ENCODE peak calls at places on chromosomes 4 and X, in eight cellular contexts. D is heart right ventricle, F is cardiac fibroblast, N is GM12865, V is endothelial cell, X is Calu3, W is spleen, P is AG09319. K is an unnamed sample.

GRCh38 chr4:1321946-1322650 is 24.9 kb upstream of the UVSSA start:
- DNase-seq in D (no peak), F (no peak), N (no peak), V (no peak), X (no peak), W (peak), P (no peak), K (no peak)

GRCh38 chr4:80249144-80249543 is 17.3 kb upstream of the FGF5 start:
- DNase-seq in D (no peak), F (no peak), N (no peak), V (no peak), X (no peak), W (no peak), P (no peak), K (no peak)

GRCh38 chr4:13347517-13348125 is 136.5 kb downstream of the RAB28 start:
- DNase-seq in D (no peak), F (no peak), N (no peak), V (no peak), X (no peak), W (no peak), P (no peak), K (no peak)

GRCh38 chr4:153326513-153326912 is 18.0 kb upstream of the MND1 start:
- DNase-seq in D (no peak), F (peak), N (no peak), V (no peak), X (peak), W (no peak), P (no peak), K (no peak)

GRCh38 chr4:9781343-9782135 is at the start of gene DRD5:
- DNase-seq in D (no peak), F (no peak), N (no peak), V (peak), X (no peak), W (no peak), P (no peak), K (no peak)

GRCh38 chr4:141275834-141276233 is 55.1 kb downstream of the ZNF330 start:
- DNase-seq in D (no peak), F (peak), N (no peak), V (peak), X (no peak), W (no peak), P (peak), K (no peak)

GRCh38 chrX:54978448-54978847 is 15.5 kb downstream of the PFKFB1 start:
- DNase-seq in D (no peak), F (peak), N (no peak), V (no peak), X (no peak), W (no peak), P (no peak), K (no peak)

GRCh38 chr4:176376032-176376614 is 56.4 kb downstream of the SPCS3 start:
- DNase-seq in D (no peak), F (peak), N (peak), V (no peak), X (no peak), W (no peak), P (no peak), K (no peak)

GRCh38 chr4:13208558-13209193 is 275.5 kb downstream of the RAB28 start:
- DNase-seq in D (no peak), F (no peak), N (no peak), V (no peak), X (no peak), W (no peak), P (no peak), K (no peak)

GRCh38 chr4:128811571-128812359 is 2.3 kb downstream of the JADE1 start:
- DNase-seq in D (peak), F (peak), N (peak), V (peak), X (peak), W (peak), P (peak), K (peak)

GRCh38 chr4:86910369-86910768 is 18.1 kb upstream of the C4orf36 start:
- DNase-seq in D (no peak), F (no peak), N (no peak), V (no peak), X (no peak), W (no peak), P (no peak), K (no peak)
- TF ChIP-seq CTCF in D (no peak), F (no peak), N (no peak), V (no peak), X (no peak), W (no peak), P (no peak), K (no peak)

GRCh38 chr4:138576684-138577083 is 334.5 kb upstream of the SLC7A11 start:
- DNase-seq in D (no peak), F (peak), N (peak), V (peak), X (peak), W (no peak), P (peak), K (no peak)
- TF ChIP-seq CTCF in D (no peak), F (peak), N (peak), V (no peak), X (peak), W (no peak), P (peak), K (no peak)

GRCh38 chr4:70954032-70954431 is 39.4 kb upstream of the DCK start:
- DNase-seq in D (no peak), F (no peak), N (no peak), V (no peak), X (no peak), W (no peak), P (no peak), K (no peak)

GRCh38 chr4:70956570-70957210 is 36.8 kb upstream of the DCK start:
- DNase-seq in D (no peak), F (no peak), N (no peak), V (no peak), X (no peak), W (no peak), P (no peak), K (no peak)

DNA sequence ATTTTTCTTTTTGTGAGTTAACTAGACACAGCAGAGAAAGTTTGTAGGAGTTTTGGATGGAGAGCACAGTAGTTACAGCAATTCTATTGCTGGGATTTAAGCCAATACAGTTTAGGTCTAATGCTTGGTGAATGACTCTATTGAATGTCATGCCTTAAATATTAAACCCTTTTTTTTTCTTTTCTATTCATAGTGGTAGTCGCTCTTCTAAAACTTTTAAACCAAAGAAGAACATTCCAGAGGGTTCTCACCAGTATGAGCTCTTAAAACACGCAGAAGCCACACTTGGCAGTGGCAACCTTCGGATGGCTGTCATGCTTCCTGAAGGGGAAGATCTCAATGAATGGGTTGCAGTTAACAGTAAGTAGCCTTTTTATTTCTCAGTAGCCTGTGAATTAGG is 34.8 kb upstream of the DCK start:
- DNase-seq in D (no peak), F (peak), N (no peak), V (no peak), X (no peak), W (no peak), P (peak), K (no peak)
- TF ChIP-seq CTCF in D (no peak), F (no peak), N (no peak), V (no peak), X (no peak), W (no peak), P (no peak), K (no peak)

GRCh38 chr4:167020410-167020809 is 213.9 kb downstream of the SPOCK3 start:
- DNase-seq in D (no peak), F (no peak), N (peak), V (peak), X (peak), W (no peak), P (no peak), K (no peak)
- TF ChIP-seq CTCF in D (no peak), F (peak), N (peak), V (no peak), X (no peak), W (no peak), P (no peak), K (no peak)

GRCh38 chr4:118034061-118034785 is at the start of gene NDST3:
- DNase-seq in D (peak), F (peak), N (peak), V (peak), X (peak), W (peak), P (no peak), K (no peak)

GRCh38 chr4:118035309-118035708 is 1.0 kb downstream of the NDST3 start:
- DNase-seq in D (no peak), F (no peak), N (no peak), V (no peak), X (no peak), W (no peak), P (no peak), K (no peak)

GRCh38 chr4:118036336-118036735 is 2.0 kb downstream of the NDST3 start:
- DNase-seq in D (no peak), F (no peak), N (no peak), V (no peak), X (no peak), W (no peak), P (no peak), K (no peak)

GRCh38 chr4:118033148-118034060 is 882 bp upstream of the NDST3 start:
- DNase-seq in D (no peak), F (peak), N (no peak), V (peak), X (peak), W (peak), P (no peak), K (no peak)

DNA sequence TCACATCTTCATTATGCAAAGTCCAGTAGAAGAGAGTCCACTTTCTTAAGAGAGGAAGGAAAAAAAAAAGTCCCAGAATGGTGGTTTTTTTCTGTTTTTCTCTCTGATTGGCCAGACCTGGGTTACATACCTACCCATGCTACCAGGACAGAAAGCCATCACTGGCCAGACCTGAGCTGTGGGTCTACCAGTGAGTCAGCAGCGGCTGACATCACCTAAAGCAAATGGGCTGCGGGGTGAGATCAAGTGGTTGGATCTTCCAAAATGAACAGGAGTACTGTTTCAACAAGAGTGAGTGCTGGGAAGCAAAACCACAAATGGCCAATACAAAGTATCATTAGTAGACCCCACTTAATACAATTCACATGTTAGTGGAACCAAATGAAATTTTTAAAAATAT is 1.6 kb upstream of the NDST3 start:
- DNase-seq in D (no peak), F (no peak), N (no peak), V (no peak), X (no peak), W (no peak), P (no peak), K (no peak)
- TF ChIP-seq CTCF in D (no peak), F (no peak), N (no peak), V (no peak), X (no peak), W (no peak), P (no peak), K (no peak)